ENCODE peak calls at places on chromosomes 4 and X, in four cellular contexts. D, P, K and J are unnamed samples.

GRCh38 chr4:69748176-69748575 is 12.2 kb downstream of the SULT1B1 start:
- DNase-seq in K (no peak), D (no peak), P (no peak), J (no peak)

GRCh38 chrX:107135076-107135964 is 16.7 kb upstream of the RBM41 start:
- DNase-seq in K (no peak), P (peak; percentile 68), D (peak; percentile 14), J (peak; percentile 89)

GRCh38 chrX:115898382-115899001 is 272.1 kb upstream of the AGTR2 start:
- DNase-seq in P (peak; percentile 62), K (peak; percentile 47), D (peak; percentile 81), J (no peak)

GRCh38 chrX:50343917-50344316 is 126.7 kb downstream of the DGKK start:
- DNase-seq in K (no peak), D (no peak), P (no peak), J (no peak)

GRCh38 chr4:2879026-2879425 is 35.4 kb downstream of the ADD1 start:
- DNase-seq in D (no peak), P (no peak), K (no peak), J (no peak)

GRCh38 chr4:180031330-180031729 is 2211.9 kb upstream of the TENM3 start:
- DNase-seq in P (no peak), K (no peak), D (no peak), J (no peak)

GRCh38 chr4:35525192-35525978 is 718.9 kb downstream of the ARAP2 start:
- DNase-seq in K (peak; percentile 46), P (no peak), D (no peak), J (no peak)

GRCh38 chr4:167084326-167084725 is 150.0 kb downstream of the SPOCK3 start:
- DNase-seq in P (no peak), D (no peak), K (no peak), J (no peak)

GRCh38 chrX:107025538-107025937 is 25.5 kb upstream of the MORC4 start:
- DNase-seq in K (no peak), D (peak; percentile 12), P (peak; percentile 38), J (peak; percentile 38)

GRCh38 chr4:84878090-84878489 is 88.4 kb downstream of the WDFY3 start:
- DNase-seq in K (no peak), P (no peak), D (no peak), J (no peak)

GRCh38 chrX:38009641-38010040 is 3.3 kb downstream of the SYTL5 start:
- DNase-seq in P (no peak), K (no peak), D (no peak), J (no peak)

GRCh38 chr4:124275-125081 is at the start of gene ZNF718:
- DNase-seq in D (no peak), K (peak; percentile 94), P (peak; percentile 92), J (peak; percentile 96)

GRCh38 chr4:174387721-174388120 is 104.0 kb downstream of the CEP44 start:
- DNase-seq in K (no peak), P (no peak), D (no peak), J (no peak)
- TF ChIP-seq HDAC2 in K (no peak), P (no peak), D (no peak), J (no peak)

GRCh38 chr4:186644737-186645261 is 78.9 kb downstream of the FAT1 start:
- DNase-seq in K (no peak), D (peak; percentile 80), P (peak; percentile 29), J (no peak)
- TF ChIP-seq USF2 in K (no peak), D (peak; percentile 73), P (peak; percentile 38), J (no peak)

GRCh38 chr4:51942108-51942832 is 77.9 kb downstream of the LRRC66 start:
- DNase-seq in K (no peak), P (no peak), D (no peak), J (no peak)
- TF ChIP-seq PHF8 in K (no peak), P (no peak), D (no peak), J (no peak)

GRCh38 chrX:148865237-148865636 is 364.8 kb downstream of the AFF2 start:
- DNase-seq in P (no peak), K (no peak), D (no peak), J (no peak)
- TF ChIP-seq HDAC2 in P (no peak), K (no peak), D (no peak), J (no peak)

GRCh38 chr4:118367872-118368271 is 15.1 kb upstream of the PRSS12 start:
- DNase-seq in P (no peak), D (no peak), K (no peak), J (no peak)

GRCh38 chr4:118369231-118369630 is 16.4 kb upstream of the PRSS12 start:
- DNase-seq in K (no peak), P (no peak), D (no peak), J (no peak)

GRCh38 chr4:118372251-118372650 is 19.4 kb upstream of the PRSS12 start:
- DNase-seq in K (no peak), P (no peak), D (no peak), J (no peak)

GRCh38 chr4:118373614-118374255 is 20.9 kb upstream of the PRSS12 start:
- DNase-seq in D (no peak), K (no peak), P (no peak), J (no peak)
- TF ChIP-seq USF2 in D (no peak), K (no peak), P (no peak), J (no peak)